ENCODE peak calls at places on chromosomes 6 and 20, in six cellular contexts. S, Y, N, D, A and X are unnamed samples.

GRCh38 chr6:79841577-79842381 is 105.6 kb downstream of the ELOVL4 start:
- DNase-seq in N (no peak), A (no peak), D (no peak), Y (no peak), S (no peak), X (no peak)

GRCh38 chr6:12051861-12052368 is 39.8 kb downstream of the HIVEP1 start:
- DNase-seq in Y (no peak), A (no peak), D (no peak), N (no peak), S (peak; percentile 42), X (no peak)

GRCh38 chr6:21893778-21894177 is 300.2 kb downstream of the SOX4 start:
- DNase-seq in Y (no peak), S (no peak), A (no peak), N (no peak), D (no peak), X (no peak)

GRCh38 chr20:52926505-52926904 is 45.7 kb upstream of the TSHZ2 start:
- DNase-seq in D (no peak), S (no peak), Y (no peak), N (no peak), A (no peak), X (no peak)

GRCh38 chr20:58998656-58999055 is 8.4 kb downstream of the CTSZ start:
- DNase-seq in D (no peak), N (no peak), A (no peak), Y (no peak), S (no peak), X (no peak)

GRCh38 chr6:75608955-75609533 is 7.4 kb downstream of the SENP6 start:
- DNase-seq in S (no peak), Y (no peak), A (no peak), N (no peak), D (no peak), X (no peak)

GRCh38 chr6:87742106-87742505 is 40.1 kb upstream of the AKIRIN2 start:
- DNase-seq in S (peak; percentile 45), N (no peak), Y (no peak), D (no peak), A (peak; percentile 86), X (no peak)

GRCh38 chr6:4355241-4355640 is 219.9 kb upstream of the ECI2 start:
- DNase-seq in N (no peak), D (no peak), A (no peak), S (no peak), Y (no peak), X (no peak)

GRCh38 chr6:99614430-99615161 is 8.0 kb downstream of the PRDM13 start:
- DNase-seq in D (peak; percentile 51), Y (no peak), N (no peak), S (no peak), A (peak; percentile 79), X (no peak)

GRCh38 chr20:17825949-17826843 is 126.4 kb downstream of the BANF2 start:
- DNase-seq in D (no peak), Y (no peak), N (no peak), A (no peak), S (no peak), X (no peak)

GRCh38 chr20:35610833-35611427 is 4.7 kb upstream of the SPAG4 start:
- DNase-seq in N (no peak), S (no peak), D (no peak), A (no peak), Y (no peak), X (no peak)

GRCh38 chr20:36548006-36548315 is 6.6 kb downstream of the MYL9 start:
- DNase-seq in A (peak; percentile 59), S (no peak), Y (no peak), D (no peak), N (no peak), X (no peak)

GRCh38 chr20:3681931-3682820 is at the start of gene ADAM33:
- DNase-seq in A (no peak), D (no peak), Y (peak; percentile 36), N (no peak), S (no peak), X (no peak)

GRCh38 chr6:18308070-18308735 is 43.9 kb upstream of the DEK start:
- DNase-seq in A (no peak), S (no peak), D (no peak), Y (no peak), N (no peak), X (no peak)

GRCh38 chr20:380763-381580 is 412 bp downstream of the TRIB3 start:
- DNase-seq in A (peak; percentile 93), Y (peak; percentile 58), D (peak; percentile 69), S (peak; percentile 22), N (peak; percentile 41), X (no peak)

GRCh38 chr20:7161690-7162089 is 394.2 kb downstream of the BMP2 start:
- DNase-seq in Y (peak; percentile 26), N (peak; percentile 13), S (no peak), D (no peak), A (no peak), X (no peak)

GRCh38 chr6:36684447-36684812 is 5.9 kb downstream of the CDKN1A start:
- DNase-seq in S (no peak), A (no peak), N (no peak), Y (no peak), D (no peak), X (no peak)

GRCh38 chr6:166523782-166524569 is 62.5 kb downstream of the RAMACL start:
- DNase-seq in Y (no peak), A (no peak), N (no peak), S (no peak), D (no peak), X (no peak)

GRCh38 chr6:90068835-90069478 is 174.7 kb downstream of the GJA10 start:
- DNase-seq in D (no peak), N (no peak), Y (no peak), A (no peak), S (no peak), X (no peak)

GRCh38 chr6:90076471-90076870 is 182.2 kb downstream of the GJA10 start:
- DNase-seq in A (no peak), Y (no peak), S (no peak), D (no peak), N (no peak), X (no peak)

GRCh38 chr6:90074161-90074560 is 179.9 kb downstream of the GJA10 start:
- DNase-seq in A (no peak), Y (no peak), D (no peak), S (no peak), N (no peak), X (no peak)

GRCh38 chr6:90072501-90072900 is 178.2 kb downstream of the GJA10 start:
- DNase-seq in D (no peak), S (no peak), A (no peak), N (no peak), Y (no peak), X (no peak)

GRCh38 chr6:90072961-90073464 is 178.7 kb downstream of the GJA10 start:
- DNase-seq in N (no peak), Y (no peak), D (no peak), S (no peak), A (no peak), X (no peak)
- H3K4me1 ChIP-seq in N (no peaks in the 10 kb centered on the region), Y (no peaks in the 10 kb centered on the region), D (no peaks in the 10 kb centered on the region), S (no peaks in the 10 kb centered on the region), A (peaks cover 22% of the 10 kb centered on the region), X (no peaks in the 10 kb centered on the region)

GRCh38 chr6:163730496-163731210 is 316.1 kb downstream of the QKI start:
- DNase-seq in A (peak; percentile 70), N (no peak), Y (no peak), D (no peak), S (no peak), X (no peak)

GRCh38 chr6:163728442-163729126 is 314.1 kb downstream of the QKI start:
- DNase-seq in N (no peak), S (no peak), Y (no peak), A (peak; percentile 54), D (peak; percentile 13), X (no peak)

GRCh38 chr6:163729127-163729872 is 314.8 kb downstream of the QKI start:
- DNase-seq in S (no peak), Y (no peak), D (no peak), A (no peak), N (no peak), X (no peak)

GRCh38 chr6:163732479-163732878 is 318.0 kb downstream of the QKI start:
- DNase-seq in S (no peak), Y (no peak), N (no peak), D (no peak), A (no peak), X (no peak)

GRCh38 chr6:163731215-163732013 is 316.9 kb downstream of the QKI start:
- DNase-seq in Y (no peak), A (peak; percentile 66), D (no peak), S (no peak), N (no peak), X (no peak)
- H3K4me1 ChIP-seq in Y (no peaks in the 10 kb centered on the region), A (peaks cover 16% of the 10 kb centered on the region), D (no peaks in the 10 kb centered on the region), S (no peaks in the 10 kb centered on the region), N (no peaks in the 10 kb centered on the region), X (no peaks in the 10 kb centered on the region)

GRCh38 chr6:51271615-51272014 is 452.9 kb downstream of the TFAP2B start:
- DNase-seq in D (no peak), N (no peak), Y (no peak), A (no peak), S (no peak), X (no peak)
- H3K4me1 ChIP-seq in D (no peaks in the 10 kb centered on the region), N (no peaks in the 10 kb centered on the region), Y (no peaks in the 10 kb centered on the region), A (no peaks in the 10 kb centered on the region), S (no peaks in the 10 kb centered on the region), X (no peaks in the 10 kb centered on the region)

GRCh38 chr20:48716086-48716485 is 111.7 kb downstream of the PREX1 start:
- DNase-seq in N (no peak), D (no peak), Y (no peak), S (peak; percentile 18), A (peak; percentile 89), X (no peak)
- H3K4me1 ChIP-seq in N (no peaks in the 10 kb centered on the region), D (peaks cover 14% of the 10 kb centered on the region), Y (no peaks in the 10 kb centered on the region), S (peaks cover 49% of the 10 kb centered on the region), A (peaks cover 100% of the 10 kb centered on the region), X (peaks cover 53% of the 10 kb centered on the region)

DNA sequence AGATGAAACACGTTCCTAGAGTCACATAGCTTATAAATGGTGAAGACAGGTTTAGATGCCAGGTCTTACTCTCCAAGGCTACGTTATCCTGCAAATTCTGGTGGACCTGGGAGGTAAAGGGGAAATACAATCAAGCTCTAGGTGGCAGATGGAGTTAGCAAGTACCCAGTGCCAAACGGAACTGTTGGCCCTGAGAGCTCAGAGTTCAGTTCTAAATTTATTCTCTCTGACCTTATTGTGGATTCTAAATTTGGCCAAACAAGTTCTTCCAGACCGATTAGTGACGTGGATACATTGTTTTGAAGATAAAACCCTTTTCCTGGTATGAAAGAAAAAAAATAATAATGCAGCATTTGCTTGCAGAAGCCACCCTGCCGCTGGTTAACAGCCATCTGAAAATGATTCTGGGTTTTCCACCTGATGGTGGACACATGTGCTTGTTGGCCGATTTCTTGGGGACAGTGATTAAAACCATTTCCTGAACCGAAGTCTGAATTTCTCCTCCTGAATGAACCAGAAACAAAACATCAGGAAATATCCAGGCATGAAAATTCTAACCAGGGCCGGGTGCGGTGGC is 32.5 kb downstream of the RIPOR3 start:
- DNase-seq in D (no peak), A (no peak), N (peak; percentile 51), S (no peak), Y (no peak), X (no peak)
- H3K4me1 ChIP-seq in D (peaks cover 19% of the 10 kb centered on the region), A (peaks cover 39% of the 10 kb centered on the region), N (peaks cover 5% of the 10 kb centered on the region), S (no peaks in the 10 kb centered on the region), Y (no peaks in the 10 kb centered on the region), X (peaks cover 48% of the 10 kb centered on the region)

GRCh38 chr6:30515106-30515505 is 25.8 kb downstream of the HLA-E start:
- DNase-seq in N (no peak), A (no peak), Y (no peak), D (no peak), S (no peak), X (no peak)
- H3K4me1 ChIP-seq in N (peaks cover 3% of the 10 kb centered on the region), A (peaks cover 77% of the 10 kb centered on the region), Y (no peaks in the 10 kb centered on the region), D (peaks cover 3% of the 10 kb centered on the region), S (peaks cover 39% of the 10 kb centered on the region), X (no peaks in the 10 kb centered on the region)